ENCODE peak calls at places on chromosomes 13 and 19, in ten cellular contexts. M is heart right ventricle; Q is breast epithelium; G is tibial nerve; X is CD8-positive, alpha-beta T cell; Y is transverse colon; W is tibial artery; R is psoas muscle; P is uterus; F is CD4-positive, CD25-positive, alpha-beta regulatory T cell. U is an unnamed sample.

GRCh38 chr13:60164490-60164889 is 762 bp upstream of the DIAPH3 start:
- DNase-seq in M (no peak), Q (no peak), G (no peak), X (no peak), Y (no peak), W (no peak), R (no peak), P (no peak), F (no peak), U (no peak)

GRCh38 chr19:54551950-54552912 is 21.4 kb upstream of the LILRA2 start:
- DNase-seq in M (peak; percentile 12), Q (no peak), G (no peak), X (no peak), Y (peak; percentile 21), W (peak; percentile 55), R (peak; percentile 30), P (no peak), F (no peak), U (peak; percentile 90)

GRCh38 chr13:33487575-33488243 is 202.2 kb upstream of the STARD13 start:
- DNase-seq in M (peak; percentile 19), Q (no peak), G (no peak), X (no peak), Y (no peak), W (peak; percentile 22), R (no peak), P (peak; percentile 19), F (no peak), U (no peak)

GRCh38 chr19:39607021-39607420 is 4.7 kb downstream of the LGALS13 start:
- DNase-seq in M (no peak), Q (no peak), G (no peak), X (no peak), Y (no peak), W (no peak), R (no peak), P (no peak), F (no peak), U (no peak)

GRCh38 chr19:13902993-13903555 is 2.8 kb downstream of the BRME1 start:
- DNase-seq in M (no peak), Q (no peak), G (no peak), X (no peak), Y (no peak), W (no peak), R (no peak), P (no peak), F (peak; percentile 68), U (no peak)

GRCh38 chr13:106083620-106084350 is 451.7 kb downstream of the EFNB2 start:
- DNase-seq in M (peak; percentile 32), Q (no peak), G (no peak), X (no peak), Y (peak; percentile 43), W (no peak), R (no peak), P (no peak), F (no peak), U (no peak)

GRCh38 chr13:42011601-42012401 is 36.6 kb upstream of the DGKH start:
- DNase-seq in M (no peak), Q (peak; percentile 37), G (no peak), X (no peak), Y (no peak), W (no peak), R (no peak), P (no peak), F (no peak), U (peak; percentile 85)

GRCh38 chr19:13270514-13271105 is 120.4 kb downstream of the IER2 start:
- DNase-seq in M (no peak), Q (no peak), G (no peak), X (no peak), Y (no peak), W (no peak), R (no peak), P (no peak), F (no peak), U (no peak)

GRCh38 chr19:41264581-41265375 is 606 bp downstream of the HNRNPUL1 start:
- DNase-seq in M (peak; percentile 61), Q (peak; percentile 54), G (no peak), X (peak; percentile 38), Y (peak; percentile 65), W (peak; percentile 38), R (peak; percentile 58), P (peak; percentile 47), F (peak; percentile 68), U (no peak)

GRCh38 chr13:114031631-114032030 is 57.8 kb upstream of the C13orf46 start:
- DNase-seq in M (no peak), Q (no peak), G (no peak), X (no peak), Y (no peak), W (no peak), R (peak; percentile 19), P (no peak), F (no peak), U (no peak)

GRCh38 chr13:75417006-75417384 is 65.0 kb downstream of the TBC1D4 start:
- DNase-seq in M (no peak), Q (no peak), G (no peak), X (no peak), Y (no peak), W (no peak), R (no peak), P (no peak), F (no peak), U (no peak)
- H3K4me1 ChIP-seq in M (peaks cover 67% of the 10 kb centered on the region), Q (peaks cover 17% of the 10 kb centered on the region), G (peaks cover 72% of the 10 kb centered on the region), X (no peaks in the 10 kb centered on the region), Y (no peaks in the 10 kb centered on the region), W (peaks cover 25% of the 10 kb centered on the region), R (peaks cover 70% of the 10 kb centered on the region), P (peaks cover 9% of the 10 kb centered on the region), F (no peaks in the 10 kb centered on the region), U (peaks cover 67% of the 10 kb centered on the region)

DNA sequence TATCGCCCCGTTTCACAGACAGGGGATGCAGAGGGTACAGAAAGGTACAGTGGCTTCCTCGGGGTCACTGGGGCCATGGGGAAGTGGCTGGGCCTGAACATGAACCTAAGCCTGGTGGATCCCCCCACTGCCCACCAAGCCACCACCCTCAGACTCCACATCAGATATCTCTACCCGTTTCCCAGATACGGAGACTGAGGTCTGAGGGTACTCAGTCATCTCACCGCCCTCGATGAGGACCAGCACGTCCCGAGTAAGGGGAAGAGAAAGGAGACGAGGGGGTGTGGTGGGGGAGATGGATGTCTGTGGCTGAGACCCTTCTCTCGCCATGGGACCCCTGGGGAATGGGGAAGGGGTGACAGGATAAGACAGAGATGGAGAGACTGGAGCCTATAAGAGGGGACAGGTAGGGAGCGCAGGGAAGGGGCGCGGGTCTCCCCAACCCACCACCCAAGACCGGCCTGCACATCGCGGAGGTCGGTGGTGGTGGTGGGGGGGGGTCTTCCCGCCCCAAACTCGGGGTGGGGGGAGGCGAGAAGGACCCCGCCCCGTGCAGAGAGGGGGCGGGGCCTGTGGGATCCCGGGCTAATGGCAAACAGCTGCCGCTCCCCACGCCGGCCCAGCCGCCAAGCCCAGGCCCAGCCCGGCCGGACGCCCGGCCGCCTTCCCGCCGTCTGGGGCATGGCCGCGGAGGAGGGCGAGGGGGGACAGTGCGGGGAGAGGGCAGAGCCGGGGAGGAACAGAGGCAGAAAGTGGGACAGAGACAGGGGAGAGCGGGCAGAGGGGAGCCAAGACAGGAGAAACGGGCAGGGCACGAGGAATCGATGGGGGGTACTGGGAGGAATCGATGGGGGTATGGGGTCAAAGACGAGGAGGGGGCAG is 698 bp downstream of the KANK2 start:
- DNase-seq in M (peak; percentile 37), Q (no peak), G (no peak), X (no peak), Y (peak; percentile 36), W (no peak), R (peak; percentile 55), P (peak; percentile 60), F (no peak), U (no peak)
- H3K4me1 ChIP-seq in M (peaks cover 63% of the 10 kb centered on the region), Q (peaks cover 6% of the 10 kb centered on the region), G (peaks cover 68% of the 10 kb centered on the region), X (peaks cover 6% of the 10 kb centered on the region), Y (peaks cover 24% of the 10 kb centered on the region), W (peaks cover 72% of the 10 kb centered on the region), R (peaks cover 16% of the 10 kb centered on the region), P (peaks cover 18% of the 10 kb centered on the region), F (peaks cover 22% of the 10 kb centered on the region), U (peaks cover 73% of the 10 kb centered on the region)

GRCh38 chr13:39035799-39036198 is 2.1 kb downstream of the PROSER1 start:
- DNase-seq in M (no peak), Q (no peak), G (no peak), X (no peak), Y (no peak), W (no peak), R (no peak), P (no peak), F (no peak), U (no peak)
- H3K4me1 ChIP-seq in M (peaks cover 51% of the 10 kb centered on the region), Q (peaks cover 12% of the 10 kb centered on the region), G (peaks cover 72% of the 10 kb centered on the region), X (peaks cover 30% of the 10 kb centered on the region), Y (peaks cover 45% of the 10 kb centered on the region), W (peaks cover 51% of the 10 kb centered on the region), R (peaks cover 31% of the 10 kb centered on the region), P (no peaks in the 10 kb centered on the region), F (peaks cover 45% of the 10 kb centered on the region), U (peaks cover 56% of the 10 kb centered on the region)

GRCh38 chr19:29812881-29813275 is 1.1 kb downstream of the CCNE1 start:
- DNase-seq in M (no peak), Q (no peak), G (no peak), X (no peak), Y (no peak), W (no peak), R (no peak), P (no peak), F (no peak), U (no peak)
- H3K4me1 ChIP-seq in M (peaks cover 8% of the 10 kb centered on the region), Q (no peaks in the 10 kb centered on the region), G (peaks cover 19% of the 10 kb centered on the region), X (peaks cover 5% of the 10 kb centered on the region), Y (peaks cover 10% of the 10 kb centered on the region), W (peaks cover 10% of the 10 kb centered on the region), R (no peaks in the 10 kb centered on the region), P (peaks cover 3% of the 10 kb centered on the region), F (peaks cover 9% of the 10 kb centered on the region), U (peaks cover 15% of the 10 kb centered on the region)

DNA sequence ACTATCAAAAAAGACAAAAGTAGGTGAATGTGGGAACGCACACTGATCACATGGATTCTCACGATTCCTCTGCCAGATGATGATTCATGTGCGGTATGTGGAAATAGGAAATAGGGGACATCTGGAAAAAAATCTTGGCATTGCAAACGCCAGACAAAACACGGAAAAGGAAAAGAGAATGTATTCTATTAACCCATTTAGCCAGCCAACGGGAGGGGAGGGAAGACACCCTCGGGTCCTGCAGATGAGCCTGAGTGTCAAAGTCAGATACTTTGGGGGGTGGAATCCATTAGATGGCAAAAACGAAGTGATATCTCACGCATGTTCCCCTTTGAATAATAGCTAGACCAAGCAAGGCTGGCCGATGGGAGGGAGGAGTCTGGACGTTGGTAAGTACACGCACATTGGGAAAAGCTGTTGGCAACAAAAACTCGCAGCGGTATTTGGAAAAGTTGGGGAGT is 73.7 kb downstream of the COL4A1 start:
- DNase-seq in M (peak; percentile 78), Q (no peak), G (peak; percentile 75), X (no peak), Y (no peak), W (peak; percentile 87), R (peak; percentile 63), P (peak; percentile 79), F (no peak), U (peak; percentile 93)
- H3K4me1 ChIP-seq in M (peaks cover 94% of the 10 kb centered on the region), Q (no peaks in the 10 kb centered on the region), G (peaks cover 58% of the 10 kb centered on the region), X (no peaks in the 10 kb centered on the region), Y (peaks cover 8% of the 10 kb centered on the region), W (peaks cover 89% of the 10 kb centered on the region), R (peaks cover 25% of the 10 kb centered on the region), P (peaks cover 18% of the 10 kb centered on the region), F (no peaks in the 10 kb centered on the region), U (peaks cover 80% of the 10 kb centered on the region)

U was measured in esophagus muscularis mucosa.